ENCODE peak calls at places on chromosome 17, in eight cellular contexts. O is H9; B is nephron progenitor cell; K is T-helper 2 cell; D is HuH-7; I is stimulated activated CD8-positive, alpha-beta memory T cell treated with anti-CD3 and anti-CD28 coated beads, Interleukin-2, amount 100 ng/mL, for 1 hour; U is COR-L47; L is stimulated activated CD4-positive, alpha-beta T cell treated with anti-CD3 and anti-CD28 coated beads, Interleukin-15, amount 100 ng/mL, for 48 hours. H is an unnamed sample.

GRCh38 chr17:80859004-80859941 is 132.4 kb upstream of the CHMP6 start:
- DNase-seq in I (no peak), L (no peak), D (no peak), B (no peak), U (peak), K (no peak), O (peak), H (no peak)

GRCh38 chr17:51601622-51602261 is 341.4 kb downstream of the UTP18 start:
- DNase-seq in K (no peak), L (no peak), U (no peak), B (no peak), O (no peak), D (no peak), I (no peak), H (no peak)

GRCh38 chr17:29167393-29168078 is 12.7 kb downstream of the MYO18A start:
- DNase-seq in I (no peak), D (no peak), L (no peak), K (no peak), B (no peak), O (no peak), U (no peak), H (no peak)

GRCh38 chr17:67399676-67400075 is 22.6 kb downstream of the PITPNC1 start:
- DNase-seq in D (no peak), L (no peak), U (no peak), K (no peak), O (no peak), I (no peak), B (no peak), H (no peak)

GRCh38 chr17:3659541-3660111 is 8.8 kb downstream of the TAX1BP3 start:
- DNase-seq in I (no peak), B (no peak), K (no peak), L (no peak), U (no peak), O (peak), D (peak), H (no peak)

GRCh38 chr17:78257810-78258322 is 26.4 kb downstream of the TMEM235 start:
- DNase-seq in I (no peak), L (no peak), K (no peak), B (no peak), D (no peak), U (peak), O (no peak), H (no peak)

GRCh38 chr17:58918072-58918471 is 162.4 kb downstream of the PPM1E start:
- DNase-seq in B (no peak), O (no peak), U (peak), D (no peak), L (no peak), I (no peak), K (no peak), H (no peak)

GRCh38 chr17:80504671-80505413 is 28.4 kb upstream of the NPTX1 start:
- DNase-seq in O (no peak), K (no peak), U (no peak), B (no peak), L (no peak), I (no peak), D (no peak), H (no peak)

GRCh38 chr17:69960755-69961154 is 114.3 kb upstream of the KCNJ16 start:
- DNase-seq in K (no peak), L (no peak), D (no peak), B (no peak), I (no peak), O (no peak), U (no peak), H (no peak)

GRCh38 chr17:80598813-80599545 is 54.3 kb downstream of the RPTOR start:
- DNase-seq in I (no peak), O (no peak), K (no peak), U (no peak), D (no peak), B (no peak), L (no peak), H (no peak)

GRCh38 chr17:68035131-68035522 is 408 bp upstream of the KPNA2 start:
- DNase-seq in O (peak), K (peak), B (peak), I (peak), L (peak), U (peak), D (peak), H (peak)

GRCh38 chr17:49987290-49987585 is 7.8 kb downstream of the DLX3 start:
- DNase-seq in B (no peak), O (peak), K (no peak), I (no peak), U (no peak), L (no peak), D (no peak), H (no peak)

GRCh38 chr17:73189417-73190099 is 3.3 kb upstream of the COG1 start:
- DNase-seq in U (peak), L (no peak), B (peak), O (peak), K (no peak), I (no peak), D (peak), H (peak)

H was measured in NCI-H526.